ENCODE peak calls at places on chromosomes 6 and 20, in six cellular contexts. V is endodermal cell, O is HL-60, Z is IMR-90, L is fibroblast of lung, A is AG04450. Y is an unnamed sample.

GRCh38 chr6:110874880-110875547 is 429 bp downstream of the AMD1 start:
- DNase-seq in A (peak; percentile 10), O (no peak), Z (no peak), V (peak; percentile 67), L (no peak), Y (peak; percentile 74)

GRCh38 chr6:139778688-139779087 is 404.2 kb upstream of the CITED2 start:
- DNase-seq in A (no peak), O (no peak), Z (peak; percentile 60), L (peak; percentile 20), V (no peak), Y (no peak)

GRCh38 chr20:23399568-23400241 is 21.6 kb downstream of the NAPB start:
- DNase-seq in A (no peak), Z (peak; percentile 58), L (no peak), O (no peak), V (no peak), Y (no peak)

GRCh38 chr20:47019106-47019824 is 124.6 kb downstream of the EYA2 start:
- DNase-seq in L (peak; percentile 95), V (no peak), O (no peak), A (peak; percentile 88), Z (peak; percentile 94), Y (no peak)

GRCh38 chr20:20547221-20547875 is 165.1 kb downstream of the RALGAPA2 start:
- DNase-seq in O (no peak), A (peak; percentile 72), V (no peak), L (peak; percentile 90), Z (peak; percentile 81), Y (peak; percentile 19)

GRCh38 chr6:22605736-22606135 is 36.4 kb downstream of the HDGFL1 start:
- DNase-seq in A (no peak), V (no peak), L (no peak), O (no peak), Z (peak; percentile 36), Y (no peak)

GRCh38 chr20:40630723-40631631 is 58.1 kb downstream of the MAFB start:
- DNase-seq in L (no peak), V (peak; percentile 42), O (no peak), A (no peak), Z (no peak), Y (no peak)

GRCh38 chr20:42366626-42367025 is 748.4 kb upstream of the CHD6 start:
- DNase-seq in A (no peak), L (no peak), O (no peak), V (no peak), Z (no peak), Y (no peak)

GRCh38 chr20:58228484-58229197 is at the start of gene ANKRD60:
- DNase-seq in L (peak; percentile 46), Z (peak; percentile 73), O (no peak), A (no peak), V (peak; percentile 92), Y (no peak)

GRCh38 chr6:44940367-44940766 is 387.8 kb upstream of the RUNX2 start:
- DNase-seq in A (no peak), V (no peak), Z (no peak), L (no peak), O (no peak), Y (no peak)

GRCh38 chr6:13304101-13304500 is 24.2 kb downstream of the TBC1D7 start:
- DNase-seq in V (peak; percentile 15), A (no peak), O (no peak), Z (no peak), L (no peak), Y (no peak)

GRCh38 chr20:3160418-3160817 is 753 bp upstream of the FASTKD5 start:
- DNase-seq in O (no peak), L (no peak), A (no peak), V (no peak), Z (no peak), Y (no peak)

GRCh38 chr20:11140359-11140758 is 466.6 kb upstream of the JAG1 start:
- DNase-seq in L (peak; percentile 72), Z (peak; percentile 84), O (no peak), A (peak; percentile 3), V (no peak), Y (no peak)

GRCh38 chr6:112881027-112881426 is 533.9 kb downstream of the RFPL4B start:
- DNase-seq in V (no peak), O (no peak), A (peak; percentile 29), Z (peak; percentile 80), L (peak; percentile 48), Y (no peak)

GRCh38 chr20:41654292-41654691 is 36.1 kb upstream of the CHD6 start:
- DNase-seq in Z (no peak), L (no peak), A (no peak), O (no peak), V (no peak), Y (no peak)

GRCh38 chr20:46983466-46983865 is 88.8 kb downstream of the EYA2 start:
- DNase-seq in A (no peak), O (no peak), V (no peak), Z (no peak), L (no peak), Y (no peak)

GRCh38 chr6:108736832-108737231 is 111.4 kb upstream of the ARMC2 start:
- DNase-seq in O (no peak), L (peak; percentile 89), A (peak; percentile 50), Z (peak; percentile 92), V (peak; percentile 86), Y (no peak)

GRCh38 chr20:47740225-47741184 is 44.8 kb downstream of the SULF2 start:
- DNase-seq in V (no peak), L (no peak), Z (no peak), O (no peak), A (no peak), Y (no peak)

GRCh38 chr6:110979565-110980096 is 2.2 kb upstream of the RPF2 start:
- DNase-seq in A (no peak), O (no peak), Z (no peak), L (no peak), V (no peak), Y (no peak)

GRCh38 chr20:23336476-23336875 is 14.1 kb upstream of the NXT1 start:
- DNase-seq in Z (no peak), L (no peak), O (no peak), V (no peak), A (no peak), Y (no peak)

GRCh38 chr6:89118931-89119330 is 1.1 kb upstream of the SRSF12 start:
- DNase-seq in V (peak; percentile 47), A (no peak), L (no peak), Z (no peak), O (no peak), Y (no peak)

GRCh38 chr6:24887520-24887919 is 48.2 kb downstream of the RIPOR2 start:
- DNase-seq in O (no peak), A (no peak), L (no peak), V (no peak), Z (no peak), Y (peak; percentile 24)

GRCh38 chr6:16157909-16158308 is 29.0 kb downstream of the MYLIP start:
- DNase-seq in V (no peak), A (no peak), Z (no peak), L (no peak), O (peak; percentile 40), Y (no peak)
- TF ChIP-seq CTCF in V (no peak), A (no peak), Z (no peak), L (no peak), O (no peak), Y (no peak)

DNA sequence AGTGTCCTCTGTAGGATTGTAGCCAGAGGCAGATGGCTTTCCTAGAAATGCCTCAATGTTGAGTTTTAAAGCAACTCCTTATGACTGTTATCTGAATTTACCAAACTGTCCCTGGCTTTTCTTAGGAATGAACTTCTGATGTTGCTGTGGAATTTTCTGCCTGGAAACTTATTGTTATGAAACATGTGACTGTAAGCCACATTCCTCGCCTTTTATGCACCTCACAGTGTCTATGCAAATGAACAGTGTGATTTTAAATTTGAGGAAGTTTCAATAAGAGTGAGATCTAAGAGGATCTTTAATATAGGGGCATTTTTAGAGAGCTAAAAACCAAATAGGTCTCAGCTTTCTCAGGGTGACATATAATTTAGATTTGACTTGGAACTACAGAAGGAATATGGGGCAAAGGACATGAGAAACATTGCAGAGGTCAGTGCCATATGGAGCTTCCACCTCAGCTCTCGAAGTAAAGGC is 2.3 kb upstream of the CCR6 start:
- DNase-seq in V (no peak), O (no peak), L (no peak), Z (no peak), A (no peak), Y (no peak)
- H3K4me3 ChIP-seq in V (no peak overlapping the region), O (no peak overlapping the region), L (no peak overlapping the region), Z (no peak overlapping the region), A (no peak overlapping the region), Y (no peak overlapping the region)

GRCh38 chr20:31934491-31934890 is 17.4 kb downstream of the PDRG1 start:
- DNase-seq in Z (no peak), O (no peak), V (no peak), L (no peak), A (no peak), Y (no peak)

GRCh38 chr20:31933698-31934097 is 18.1 kb downstream of the PDRG1 start:
- DNase-seq in O (no peak), L (no peak), V (no peak), A (no peak), Z (no peak), Y (no peak)

GRCh38 chr20:31936430-31936829 is 15.4 kb downstream of the PDRG1 start:
- DNase-seq in Z (no peak), V (no peak), A (no peak), L (no peak), O (no peak), Y (no peak)

GRCh38 chr20:31937820-31938219 is 14.0 kb downstream of the PDRG1 start:
- DNase-seq in V (no peak), A (no peak), O (no peak), Z (no peak), L (no peak), Y (no peak)

DNA sequence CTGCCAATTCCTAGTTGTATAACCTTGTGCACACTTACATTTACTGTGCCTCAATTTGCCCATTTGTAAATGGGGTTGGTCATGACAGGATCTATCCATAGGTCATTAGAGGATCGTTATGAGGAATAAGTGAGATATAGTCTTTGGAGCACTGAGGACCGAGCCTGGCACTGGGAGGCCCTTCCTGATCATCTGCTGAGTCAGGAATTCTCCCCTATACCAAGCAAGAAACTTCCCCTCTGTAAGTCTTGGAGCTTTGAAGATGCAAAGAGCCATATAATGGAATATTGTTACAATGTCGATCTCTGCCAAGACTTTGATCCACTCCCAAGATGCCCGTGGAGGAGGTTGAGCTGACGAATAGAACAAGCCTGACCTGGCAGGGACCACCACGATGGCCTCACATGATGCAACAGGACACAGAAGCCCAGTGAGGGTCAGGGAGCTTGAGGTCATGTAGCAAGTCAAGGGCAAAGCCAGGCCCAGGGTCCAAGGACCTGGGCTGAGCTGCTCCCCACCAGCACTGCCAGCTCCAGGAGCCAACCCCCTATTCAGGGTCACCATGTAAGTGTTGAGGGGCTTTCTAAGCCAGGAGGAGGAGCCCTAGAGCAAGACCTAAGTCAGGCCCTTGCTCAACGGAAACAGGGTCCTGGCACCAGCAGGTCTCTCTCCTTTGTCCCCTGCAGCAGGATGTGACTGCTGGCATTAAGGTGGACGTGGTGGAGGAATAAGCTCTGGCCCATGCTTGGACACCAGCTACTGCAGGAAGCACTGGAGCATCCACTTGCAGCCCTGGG is 16.7 kb downstream of the PDRG1 start:
- DNase-seq in V (peak; percentile 80), Z (no peak), L (no peak), A (no peak), O (no peak), Y (no peak)
- H3K27me3 ChIP-seq in V (no peaks in the 10 kb centered on the region), Z (peaks cover 21% of the 10 kb centered on the region), L (peaks cover 2% of the 10 kb centered on the region), A (peaks cover 2% of the 10 kb centered on the region), O (no peaks in the 10 kb centered on the region), Y (no peaks in the 10 kb centered on the region)

DNA sequence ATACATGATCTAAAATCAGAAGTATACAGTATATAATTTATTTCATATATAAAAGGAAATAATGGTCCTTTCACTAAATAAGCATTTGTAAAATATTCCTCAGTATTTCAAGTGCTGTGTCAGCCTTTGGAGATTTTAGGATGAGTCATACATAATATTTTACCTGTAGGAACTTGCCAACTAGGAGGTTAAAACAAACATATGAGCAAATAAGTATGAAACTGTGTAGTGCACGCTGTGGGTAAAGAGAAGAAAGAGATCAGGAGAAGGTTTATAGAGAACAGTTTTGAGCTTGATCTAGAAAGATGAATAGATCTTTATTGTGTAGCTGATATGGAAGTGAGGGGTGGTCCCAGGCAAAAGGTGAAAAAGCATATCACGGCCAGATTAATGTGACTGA is 169.9 kb upstream of the RNF217 start:
- DNase-seq in O (no peak), V (no peak), L (no peak), Z (no peak), A (no peak), Y (no peak)
- TF ChIP-seq CTCF in O (no peak), V (no peak), L (no peak), Z (no peak), A (no peak), Y (no peak)